ENCODE peak calls at places on chromosomes 3 and 15, in six cellular contexts. Z is iris pigment epithelial cell; E is stimulated activated CD4-positive, alpha-beta T cell treated with anti-CD3 and anti-CD28 coated beads, Interleukin-2, amount 100 ng/mL, for 48 hours; H is activated B cell treated with CpG ODN at 0.5 μM for 24 hours; D is mucosa of gallbladder; U is CD8-positive, alpha-beta memory T cell. S is an unnamed sample.

GRCh38 chr3:164174049-164174448 is 904.2 kb downstream of the SI start:
- DNase-seq in Z (no peak), E (no peak), H (no peak), D (no peak), U (no peak), S (no peak)

GRCh38 chr15:78040653-78041244 is 36.8 kb downstream of the TBC1D2B start:
- DNase-seq in Z (no peak), E (no peak), H (no peak), D (no peak), U (no peak), S (no peak)

GRCh38 chr15:64521726-64522164 is 61.4 kb downstream of the ZNF609 start:
- DNase-seq in Z (peak), E (no peak), H (no peak), D (peak), U (no peak), S (no peak)

GRCh38 chr3:15324335-15324734 is 8.1 kb downstream of the SH3BP5 start:
- DNase-seq in Z (peak), E (no peak), H (no peak), D (no peak), U (no peak), S (no peak)

GRCh38 chr3:52779411-52780297 is 2.3 kb downstream of the ITIH1 start:
- DNase-seq in Z (no peak), E (no peak), H (peak), D (no peak), U (no peak), S (no peak)

GRCh38 chr3:107927361-107928083 is 163.3 kb downstream of the CD47 start:
- DNase-seq in Z (peak), E (peak), H (peak), D (peak), U (peak), S (peak)

GRCh38 chr3:150248116-150248864 is 159.8 kb upstream of the TSC22D2 start:
- DNase-seq in Z (peak), E (no peak), H (no peak), D (no peak), U (no peak), S (no peak)

GRCh38 chr3:157127831-157128767 is 31.8 kb downstream of the CCNL1 start:
- DNase-seq in Z (peak), E (peak), H (no peak), D (no peak), U (peak), S (no peak)

GRCh38 chr3:133439563-133439962 is 39.7 kb downstream of the BFSP2 start:
- DNase-seq in Z (no peak), E (no peak), H (no peak), D (no peak), U (no peak), S (no peak)

GRCh38 chr3:79178471-79178870 is 589.3 kb downstream of the ROBO1 start:
- DNase-seq in Z (no peak), E (no peak), H (no peak), D (no peak), U (no peak), S (no peak)

GRCh38 chr3:16112910-16113504 is 61.5 kb upstream of the GALNT15 start:
- DNase-seq in Z (peak), E (no peak), H (no peak), D (no peak), U (no peak), S (no peak)

GRCh38 chr3:186921578-186921977 is 8.7 kb upstream of the ST6GAL1 start:
- DNase-seq in Z (no peak), E (no peak), H (no peak), D (no peak), U (no peak), S (no peak)

GRCh38 chr15:88284441-88285106 is 28.0 kb upstream of the NTRK3 start:
- DNase-seq in Z (no peak), E (no peak), H (no peak), D (no peak), U (no peak), S (no peak)

GRCh38 chr3:142941373-142942123 is 21.9 kb downstream of the PAQR9 start:
- DNase-seq in Z (no peak), E (no peak), H (no peak), D (no peak), U (no peak), S (no peak)

GRCh38 chr3:118269537-118270125 is 765.0 kb downstream of the IGSF11 start:
- DNase-seq in Z (no peak), E (no peak), H (no peak), D (no peak), U (no peak), S (no peak)

GRCh38 chr3:13019243-13019701 is 54.0 kb downstream of the IQSEC1 start:
- DNase-seq in Z (peak), E (no peak), H (no peak), D (peak), U (no peak), S (no peak)

GRCh38 chr3:149473314-149473990 is 1.0 kb upstream of the TM4SF4 start:
- DNase-seq in Z (peak), E (no peak), H (no peak), D (peak), U (no peak), S (no peak)

GRCh38 chr3:87507753-87508152 is 231.4 kb upstream of the POU1F1 start:
- DNase-seq in Z (no peak), E (no peak), H (no peak), D (no peak), U (no peak), S (no peak)